ENCODE peak calls at places on chromosomes 3 and 15, in eight cellular contexts. A is bronchial epithelial cell, H is mesothelial cell of epicardium, S is HCT116, V is fibroblast of villous mesenchyme, Z is A549, C is foreskin fibroblast, Q is cardiac muscle cell. O is an unnamed sample.
A peak's percentile ranks its signal among the peaks of the same experiment; 100 is the strongest.

GRCh38 chr3:119343719-119344118 is 49.5 kb downstream of the ARHGAP31 start:
- DNase-seq in V (no peak), S (no peak), C (no peak), Z (no peak), H (no peak), Q (no peak), A (no peak), O (no peak)

GRCh38 chr3:100209169-100209568 is 51.6 kb upstream of the TBC1D23 start:
- DNase-seq in S (no peak), C (no peak), Q (no peak), H (no peak), A (no peak), V (no peak), Z (no peak), O (no peak)

GRCh38 chr3:12187448-12188327 is 29.0 kb upstream of the TIMP4 start:
- DNase-seq in V (peak; percentile 75), S (no peak), Z (no peak), A (peak; percentile 32), H (no peak), Q (no peak), C (peak; percentile 70), O (no peak)

GRCh38 chr3:111904376-111905241 is 45.5 kb downstream of the PHLDB2 start:
- DNase-seq in A (peak; percentile 99), Z (peak; percentile 57), S (peak; percentile 89), V (peak; percentile 97), Q (no peak), H (no peak), C (peak; percentile 92), O (no peak)

GRCh38 chr3:139528924-139529323 is 10.6 kb downstream of the RBP1 start:
- DNase-seq in A (peak; percentile 77), V (no peak), Z (no peak), Q (no peak), H (no peak), S (no peak), C (no peak), O (no peak)

GRCh38 chr15:98580577-98580976 is 67.8 kb upstream of the IGF1R start:
- DNase-seq in Q (peak; percentile 69), S (no peak), Z (no peak), A (no peak), H (no peak), C (no peak), V (no peak), O (no peak)

GRCh38 chr3:24730173-24730572 is 235.5 kb upstream of the THRB start:
- DNase-seq in A (peak; percentile 84), C (peak; percentile 1), V (no peak), S (no peak), Z (no peak), Q (no peak), H (no peak), O (no peak)

GRCh38 chr3:149493315-149494021 is 19.0 kb downstream of the TM4SF4 start:
- DNase-seq in S (no peak), A (no peak), H (no peak), Q (no peak), C (no peak), Z (no peak), V (no peak), O (no peak)

GRCh38 chr3:73029321-73029796 is 32.1 kb upstream of the EBLN2 start:
- DNase-seq in V (peak; percentile 88), C (peak; percentile 88), Z (peak; percentile 12), S (no peak), Q (no peak), A (peak; percentile 98), H (no peak), O (no peak)

GRCh38 chr3:138329127-138329983 is at the start of gene NME9:
- DNase-seq in Q (peak; percentile 98), V (peak; percentile 73), S (peak; percentile 87), H (peak; percentile 84), C (peak; percentile 89), Z (peak; percentile 89), A (peak; percentile 60), O (peak; percentile 73)

GRCh38 chr3:176514297-176514696 is 683.0 kb downstream of the TBL1XR1 start:
- DNase-seq in Z (peak; percentile 8), C (peak; percentile 63), V (peak; percentile 42), A (peak; percentile 43), H (no peak), Q (peak; percentile 9), S (peak; percentile 62), O (no peak)

GRCh38 chr3:65194044-65194714 is 506.4 kb upstream of the ADAMTS9 start:
- DNase-seq in V (no peak), C (no peak), Z (no peak), A (no peak), S (no peak), Q (no peak), H (no peak), O (no peak)

GRCh38 chr3:133540896-133541674 is 32.4 kb upstream of the CDV3 start:
- DNase-seq in Q (no peak), V (peak; percentile 41), H (no peak), Z (peak; percentile 18), S (peak; percentile 56), C (peak; percentile 77), A (peak; percentile 65), O (no peak)

GRCh38 chr15:94677202-94677790 is 445.9 kb downstream of the MCTP2 start:
- DNase-seq in Q (no peak), V (no peak), A (peak; percentile 97), S (no peak), Z (no peak), C (no peak), H (no peak), O (no peak)

GRCh38 chr3:128804817-128805166 is 74.6 kb upstream of the ACAD9 start:
- DNase-seq in Q (no peak), Z (no peak), H (no peak), V (peak; percentile 28), S (no peak), A (no peak), C (no peak), O (no peak)

GRCh38 chr3:19074257-19074938 is 73.9 kb upstream of the KCNH8 start:
- DNase-seq in Z (no peak), A (peak; percentile 18), Q (no peak), C (no peak), H (no peak), V (no peak), S (no peak), O (no peak)

GRCh38 chr15:59345326-59345725 is 27.3 kb downstream of the MYO1E start:
- DNase-seq in A (no peak), H (no peak), S (no peak), V (no peak), Q (no peak), Z (no peak), C (no peak), O (no peak)

GRCh38 chr3:172903642-172904041 is 153.1 kb downstream of the ECT2 start:
- DNase-seq in H (no peak), V (no peak), S (no peak), Z (no peak), A (no peak), Q (no peak), C (peak; percentile 14), O (no peak)

GRCh38 chr3:116445291-116445841 is at the start of gene LSAMP:
- DNase-seq in H (peak; percentile 52), C (peak; percentile 69), Z (no peak), V (peak; percentile 7), A (no peak), S (no peak), Q (peak; percentile 39), O (no peak)

GRCh38 chr15:31455499-31455898 is 128.9 kb downstream of the KLF13 start:
- DNase-seq in H (no peak), Q (no peak), A (no peak), C (no peak), S (no peak), V (no peak), Z (no peak), O (no peak)
- TF ChIP-seq CTCF in H (peak; percentile 32), Q (peak; percentile 34), A (peak; percentile 22), C (no peak), S (no peak), V (peak; percentile 37), Z (no peak), O (peak; percentile 38)

DNA sequence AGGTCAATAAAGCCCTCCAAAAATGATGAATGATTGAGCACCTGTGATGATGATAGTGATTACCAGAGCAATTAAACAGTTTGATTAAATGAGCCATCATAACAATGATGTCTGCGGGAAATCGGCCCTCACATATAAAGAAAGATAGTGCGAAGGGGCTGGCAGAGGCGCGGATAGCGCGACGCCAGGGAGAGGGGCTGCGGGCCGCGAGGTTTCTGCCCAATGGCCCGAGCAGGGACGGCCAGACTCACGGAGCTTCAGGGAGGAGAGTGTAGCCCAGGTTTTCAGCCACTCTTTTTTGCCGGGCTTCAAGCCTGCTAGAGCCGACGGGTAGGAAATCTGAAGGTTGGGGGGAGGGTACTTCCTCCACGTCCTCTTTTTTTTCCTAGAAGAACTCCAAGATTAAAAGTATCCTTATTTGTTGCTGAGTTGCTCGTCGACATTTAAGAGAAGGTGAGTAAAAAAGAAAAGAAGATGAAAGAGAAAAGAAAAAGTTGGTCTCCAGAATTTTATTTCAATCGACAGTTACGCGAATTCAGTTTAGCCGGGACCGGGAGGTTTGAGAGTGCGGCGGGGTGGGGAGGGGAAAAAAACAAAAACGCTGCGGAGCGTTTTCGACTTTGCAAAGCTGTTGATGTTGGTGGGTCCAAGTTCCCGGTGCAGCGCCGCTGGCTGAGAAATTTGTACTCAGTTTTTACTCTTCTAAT is 2.1 kb upstream of the MEIS2 start:
- DNase-seq in C (peak; percentile 47), S (no peak), H (peak; percentile 55), Z (peak; percentile 21), A (no peak), Q (no peak), V (peak; percentile 56), O (no peak)
- TF ChIP-seq CTCF in C (no peak), S (no peak), H (no peak), Z (no peak), A (no peak), Q (peak; percentile 10), V (no peak), O (no peak)

GRCh38 chr3:179146911-179147570 is 1.1 kb upstream of the PIK3CA start:
- DNase-seq in V (peak; percentile 72), Z (peak; percentile 45), C (peak; percentile 82), S (peak; percentile 71), H (no peak), Q (peak; percentile 67), A (peak; percentile 84), O (no peak)

GRCh38 chr3:179149951-179150350 is 1.8 kb downstream of the PIK3CA start:
- DNase-seq in Q (no peak), S (no peak), C (no peak), H (no peak), Z (no peak), V (peak; percentile 16), A (no peak), O (no peak)

GRCh38 chr3:179148446-179149238 is 485 bp downstream of the PIK3CA start:
- DNase-seq in C (peak; percentile 70), Q (peak; percentile 74), Z (peak; percentile 5), A (peak; percentile 23), S (no peak), V (peak; percentile 52), H (peak; percentile 75), O (peak; percentile 51)

GRCh38 chr3:179149239-179149887 is 1.2 kb downstream of the PIK3CA start:
- DNase-seq in A (peak; percentile 53), V (peak; percentile 39), Q (peak; percentile 57), S (no peak), H (no peak), C (peak; percentile 58), Z (peak; percentile 1), O (no peak)

GRCh38 chr3:179147571-179148445 is at the start of gene PIK3CA:
- DNase-seq in V (peak; percentile 99), C (peak; percentile 98), Q (peak; percentile 97), A (peak; percentile 96), S (peak; percentile 94), H (peak; percentile 88), Z (peak; percentile 68), O (peak; percentile 87)
- TF ChIP-seq CTCF in V (no peak), C (no peak), Q (no peak), A (no peak), S (no peak), H (no peak), Z (no peak), O (no peak)

GRCh38 chr3:188749010-188749617 is 422.7 kb upstream of the TPRG1 start:
- DNase-seq in A (peak; percentile 34), Q (peak; percentile 18), C (no peak), V (no peak), S (peak; percentile 15), H (no peak), Z (no peak), O (peak; percentile 25)
- TF ChIP-seq CTCF in A (peak; percentile 64), Q (peak; percentile 37), C (no peak), V (peak; percentile 54), S (peak; percentile 34), H (peak; percentile 45), Z (no peak), O (peak; percentile 89)